ENCODE peak calls at places on chromosomes 2 and 18, in five cellular contexts. X is GM23338, D is prostate gland, L is heart left ventricle, R is heart right ventricle. T is an unnamed sample. For H3K4me1, the result is how much of the 10 kb centered on the place peaks cover.

GRCh38 chr2:145800201-145801091 is 1280.5 kb upstream of the ZEB2 start:
- DNase-seq in X (no peak), D (no peak), L (no peak), R (no peak), T (no peak)

GRCh38 chr18:9736942-9737813 is 29.1 kb downstream of the RAB31 start:
- DNase-seq in X (no peak), D (no peak), L (no peak), R (no peak), T (no peak)

GRCh38 chr2:43099797-43100196 is 126.6 kb downstream of the ZFP36L2 start:
- DNase-seq in X (no peak), D (no peak), L (no peak), R (no peak), T (no peak)

GRCh38 chr18:2083691-2084090 is 487.6 kb downstream of the METTL4 start:
- DNase-seq in X (peak), D (no peak), L (no peak), R (no peak), T (no peak)

GRCh38 chr2:95349568-95350319 is 52.6 kb downstream of the KCNIP3 start:
- DNase-seq in X (no peak), D (no peak), L (no peak), R (no peak), T (no peak)

GRCh38 chr2:227629435-227629834 is 12.1 kb downstream of the SCYGR4 start:
- DNase-seq in X (no peak), D (no peak), L (no peak), R (no peak), T (no peak)

GRCh38 chr2:23600336-23600735 is 215.4 kb downstream of the KLHL29 start:
- DNase-seq in X (no peak), D (no peak), L (no peak), R (no peak), T (no peak)

GRCh38 chr2:230847883-230848388 is 16.8 kb upstream of the ITM2C start:
- DNase-seq in X (peak), D (peak), L (peak), R (peak), T (peak)

GRCh38 chr2:100953406-100954043 is 48.6 kb upstream of the RPL31 start:
- DNase-seq in X (no peak), D (no peak), L (no peak), R (no peak), T (no peak)

GRCh38 chr2:114929225-114929624 is 486.8 kb downstream of the DPP10 start:
- DNase-seq in X (peak), D (no peak), L (no peak), R (no peak), T (no peak)

GRCh38 chr2:237862528-237862895 is 3.1 kb downstream of the RAMP1 start:
- DNase-seq in X (no peak), D (no peak), L (no peak), R (no peak), T (no peak)

GRCh38 chr18:11548367-11548766 is 61.0 kb upstream of the SLC35G4 start:
- DNase-seq in X (no peak), D (no peak), L (no peak), R (no peak), T (no peak)

GRCh38 chr2:176122633-176123482 is at the start of gene HOXD9:
- DNase-seq in X (no peak), D (no peak), L (no peak), R (no peak), T (peak)

GRCh38 chr2:74812787-74813200 is 21.1 kb upstream of the HK2 start:
- DNase-seq in X (no peak), D (no peak), L (no peak), R (no peak), T (no peak)

GRCh38 chr2:231297108-231297908 is 98.2 kb upstream of the B3GNT7 start:
- DNase-seq in X (peak), D (peak), L (peak), R (peak), T (peak)

GRCh38 chr2:22281033-22281432 is 1103.9 kb upstream of the KLHL29 start:
- DNase-seq in X (no peak), D (no peak), L (peak), R (peak), T (no peak)

GRCh38 chr18:33804258-33804657 is 226.2 kb downstream of the ASXL3 start:
- DNase-seq in X (no peak), D (peak), L (no peak), R (no peak), T (peak)

GRCh38 chr2:119142822-119143221 is 15.7 kb downstream of the C1QL2 start:
- DNase-seq in X (no peak), D (no peak), L (no peak), R (no peak), T (no peak)

GRCh38 chr2:196502413-196502812 is 137.1 kb upstream of the CCDC150 start:
- DNase-seq in X (no peak), D (no peak), L (no peak), R (no peak), T (no peak)
- TF ChIP-seq CTCF in X (peak), D (no peak), L (no peak), R (no peak), T (no peak)

DNA sequence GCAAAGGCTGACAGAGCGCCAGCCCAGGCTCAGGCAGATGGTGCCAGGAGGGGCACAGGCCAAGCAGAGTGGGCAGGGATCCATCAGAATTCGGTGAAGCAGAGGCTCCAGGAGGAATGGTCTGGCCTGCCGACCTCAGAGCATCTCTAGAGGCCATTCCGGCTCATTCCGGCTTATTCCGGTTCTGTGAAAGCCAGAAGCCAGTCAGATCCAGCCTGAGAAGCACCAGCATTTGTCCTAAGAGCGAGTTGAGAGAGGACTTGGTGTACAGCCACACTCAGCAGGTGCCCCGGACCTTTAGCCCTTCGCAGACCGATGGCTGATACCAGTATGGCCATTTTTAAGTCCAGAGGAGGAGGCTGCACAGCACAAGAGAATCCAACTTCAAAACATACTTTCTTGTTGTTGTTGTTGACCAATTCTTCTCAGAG is 509.0 kb upstream of the MYT1L start:
- DNase-seq in X (no peak), D (no peak), L (no peak), R (no peak), T (peak)
- H3K4me1 ChIP-seq in X (under half), D (under half), L (under half), R (under half), T (under half)

DNA sequence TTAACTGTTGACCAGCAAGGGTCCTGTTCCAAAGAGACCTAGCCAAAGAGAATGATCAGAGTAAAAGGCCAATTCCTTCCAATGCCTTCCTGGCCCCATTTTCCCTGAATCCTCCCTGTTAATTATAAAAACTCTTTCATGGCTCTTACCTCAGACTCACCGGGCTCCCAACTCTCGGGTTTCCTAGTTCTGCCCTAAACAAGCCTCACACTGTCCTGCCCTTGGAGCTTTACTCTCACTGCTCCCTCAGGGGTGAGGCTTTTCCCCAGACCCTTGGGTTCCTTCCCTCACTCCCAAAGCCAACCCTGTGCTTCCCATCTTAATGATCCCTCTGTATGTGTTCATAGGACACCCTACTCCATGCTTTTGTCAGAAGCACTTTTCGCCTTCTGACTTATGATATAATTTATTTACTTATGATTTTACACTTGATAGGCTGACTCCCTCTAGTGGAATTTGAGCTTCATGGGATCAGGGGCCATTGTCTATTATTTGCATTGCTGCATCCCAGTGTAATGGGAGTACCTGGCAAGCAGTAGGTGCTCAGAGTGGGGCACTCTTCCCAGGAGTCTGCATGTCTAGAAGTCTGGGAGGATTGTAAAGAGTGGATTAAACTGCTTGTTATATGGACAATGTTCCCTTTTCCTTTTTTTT is 29.9 kb upstream of the ZNG1B start:
- DNase-seq in X (peak), D (no peak), L (no peak), R (no peak), T (no peak)
- TF ChIP-seq CTCF in X (peak), D (no peak), L (no peak), R (no peak), T (no peak)

GRCh38 chr18:7618821-7619410 is 51.8 kb downstream of the PTPRM start:
- DNase-seq in X (no peak), D (no peak), L (no peak), R (no peak), T (peak)
- H3K4me1 ChIP-seq in X (under half), D (under half), L (half or more), R (half or more), T (half or more)

DNA sequence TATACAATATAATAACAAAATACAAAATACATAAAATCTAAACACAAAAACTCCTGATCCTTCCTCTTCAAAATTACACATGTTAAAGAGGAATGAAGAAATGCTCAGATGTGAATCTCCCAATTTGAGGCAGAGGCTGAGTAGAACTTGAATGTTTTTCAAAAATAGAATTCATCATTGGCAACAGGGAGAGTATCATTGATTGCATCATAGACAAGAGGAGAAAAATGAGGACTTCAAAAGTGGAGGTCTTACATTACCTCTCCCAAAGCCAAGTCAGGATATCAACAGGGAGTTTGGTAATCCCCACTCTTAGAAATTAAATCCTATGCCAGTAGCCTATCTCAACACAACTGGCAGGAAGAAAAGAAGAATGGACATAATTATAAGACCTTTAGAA is 2023.9 kb upstream of the CELF4 start:
- DNase-seq in X (no peak), D (no peak), L (no peak), R (no peak), T (no peak)
- TF ChIP-seq CTCF in X (no peak), D (no peak), L (no peak), R (no peak), T (no peak)

GRCh38 chr2:197144183-197144582 is 166.4 kb downstream of the ANKRD44 start:
- DNase-seq in X (no peak), D (no peak), L (no peak), R (no peak), T (no peak)
- H3K4me1 ChIP-seq in X (under half), D (under half), L (half or more), R (under half), T (under half)

GRCh38 chr2:127770973-127771735 is 39.8 kb downstream of the WDR33 start:
- DNase-seq in X (no peak), D (no peak), L (no peak), R (no peak), T (no peak)
- TF ChIP-seq CTCF in X (no peak), D (no peak), L (no peak), R (no peak), T (no peak)

T was measured in thyroid gland.